ENCODE peak calls at places on chromosomes 5 and 9, in seven cellular contexts. Q is epithelial cell of proximal tubule, J is esophagus squamous epithelium, Z is prostate gland, B is body of pancreas, Y is Peyer's patch, G is cardiac muscle cell. N is an unnamed sample.

GRCh38 chr5:31197183-31197582 is 3.7 kb downstream of the CDH6 start:
- DNase-seq in Q (no peak), J (no peak), Z (no peak), B (no peak), Y (no peak), G (no peak), N (no peak)

GRCh38 chr9:95457769-95458168 is 59.0 kb downstream of the PTCH1 start:
- DNase-seq in Q (no peak), J (no peak), Z (no peak), B (no peak), Y (no peak), G (no peak), N (no peak)

GRCh38 chr9:120439147-120439546 is 140.8 kb downstream of the CDK5RAP2 start:
- DNase-seq in Q (no peak), J (no peak), Z (no peak), B (no peak), Y (no peak), G (peak), N (peak)

GRCh38 chr9:137556069-137556838 is 4.6 kb downstream of the MRPL41 start:
- DNase-seq in Q (no peak), J (no peak), Z (peak), B (no peak), Y (peak), G (no peak), N (no peak)

GRCh38 chr5:73448451-73449136 is at the start of gene FOXD1:
- DNase-seq in Q (peak), J (peak), Z (peak), B (peak), Y (peak), G (peak), N (peak)

GRCh38 chr5:81922790-81923398 is 48.9 kb upstream of the ATG10 start:
- DNase-seq in Q (no peak), J (no peak), Z (no peak), B (no peak), Y (no peak), G (peak), N (no peak)

GRCh38 chr5:177539411-177539810 is 15.0 kb downstream of the FAM193B start:
- DNase-seq in Q (no peak), J (no peak), Z (no peak), B (no peak), Y (no peak), G (no peak), N (no peak)

GRCh38 chr5:165497707-165498106 is 1992.3 kb downstream of the MAT2B start:
- DNase-seq in Q (no peak), J (no peak), Z (no peak), B (peak), Y (no peak), G (peak), N (peak)

GRCh38 chr5:24788829-24789509 is 144.2 kb upstream of the CDH10 start:
- DNase-seq in Q (no peak), J (no peak), Z (no peak), B (no peak), Y (no peak), G (no peak), N (no peak)

GRCh38 chr5:179023528-179024189 is at the start of gene ZNF879:
- DNase-seq in Q (peak), J (peak), Z (peak), B (peak), Y (peak), G (peak), N (peak)

GRCh38 chr5:115661156-115661555 is 35.3 kb upstream of the TMED7 start:
- DNase-seq in Q (no peak), J (no peak), Z (no peak), B (no peak), Y (no peak), G (no peak), N (no peak)

GRCh38 chr9:121637441-121638222 is 13.8 kb upstream of the DAB2IP start:
- DNase-seq in Q (no peak), J (no peak), Z (no peak), B (no peak), Y (no peak), G (no peak), N (no peak)

GRCh38 chr5:107808671-107809137 is 138.0 kb upstream of the EFNA5 start:
- DNase-seq in Q (no peak), J (no peak), Z (no peak), B (peak), Y (no peak), G (peak), N (peak)

GRCh38 chr5:98768160-98769005 is 5.1 kb upstream of the RGMB start:
- DNase-seq in Q (no peak), J (no peak), Z (no peak), B (peak), Y (no peak), G (peak), N (peak)

GRCh38 chr9:98720402-98720801 is 11.7 kb upstream of the GABBR2 start:
- DNase-seq in Q (no peak), J (no peak), Z (no peak), B (no peak), Y (no peak), G (no peak), N (no peak)

GRCh38 chr9:37200572-37201005 is 80.2 kb downstream of the ZCCHC7 start:
- DNase-seq in Q (no peak), J (no peak), Z (no peak), B (no peak), Y (no peak), G (no peak), N (no peak)

GRCh38 chr9:97518909-97519307 is 17.4 kb downstream of the TMOD1 start:
- DNase-seq in Q (no peak), J (no peak), Z (peak), B (peak), Y (no peak), G (no peak), N (no peak)

GRCh38 chr5:137254695-137255094 is 244.4 kb downstream of the SPOCK1 start:
- DNase-seq in Q (no peak), J (no peak), Z (peak), B (peak), Y (no peak), G (no peak), N (no peak)

GRCh38 chr5:80755634-80756033 is 100.9 kb upstream of the DHFR start:
- DNase-seq in Q (no peak), J (no peak), Z (no peak), B (no peak), Y (no peak), G (no peak), N (no peak)

GRCh38 chr5:80760178-80760577 is 105.4 kb upstream of the DHFR start:
- DNase-seq in Q (no peak), J (no peak), Z (no peak), B (no peak), Y (no peak), G (no peak), N (no peak)

GRCh38 chr5:80754900-80755299 is 100.1 kb upstream of the DHFR start:
- DNase-seq in Q (no peak), J (no peak), Z (no peak), B (no peak), Y (no peak), G (no peak), N (peak)

GRCh38 chr5:80756292-80756691 is 101.5 kb upstream of the DHFR start:
- DNase-seq in Q (no peak), J (no peak), Z (no peak), B (no peak), Y (no peak), G (no peak), N (no peak)

GRCh38 chr5:80757290-80757689 is 102.5 kb upstream of the DHFR start:
- DNase-seq in Q (no peak), J (no peak), Z (no peak), B (no peak), Y (no peak), G (no peak), N (no peak)
- H3K4me3 ChIP-seq in Q (no peak), J (no peak), Z (no peak), B (no peak), Y (no peak), G (no peak), N (no peak)

GRCh38 chr5:164326219-164326618 is 820.8 kb downstream of the MAT2B start:
- DNase-seq in Q (no peak), J (no peak), Z (no peak), B (no peak), Y (no peak), G (no peak), N (no peak)
- TF ChIP-seq CTCF in Q (peak), J (no peak), Z (peak), B (no peak), Y (no peak), G (peak), N (peak)

GRCh38 chr9:2424564-2425153 is 196.9 kb upstream of the VLDLR start:
- DNase-seq in Q (no peak), J (no peak), Z (no peak), B (no peak), Y (no peak), G (peak), N (no peak)

DNA sequence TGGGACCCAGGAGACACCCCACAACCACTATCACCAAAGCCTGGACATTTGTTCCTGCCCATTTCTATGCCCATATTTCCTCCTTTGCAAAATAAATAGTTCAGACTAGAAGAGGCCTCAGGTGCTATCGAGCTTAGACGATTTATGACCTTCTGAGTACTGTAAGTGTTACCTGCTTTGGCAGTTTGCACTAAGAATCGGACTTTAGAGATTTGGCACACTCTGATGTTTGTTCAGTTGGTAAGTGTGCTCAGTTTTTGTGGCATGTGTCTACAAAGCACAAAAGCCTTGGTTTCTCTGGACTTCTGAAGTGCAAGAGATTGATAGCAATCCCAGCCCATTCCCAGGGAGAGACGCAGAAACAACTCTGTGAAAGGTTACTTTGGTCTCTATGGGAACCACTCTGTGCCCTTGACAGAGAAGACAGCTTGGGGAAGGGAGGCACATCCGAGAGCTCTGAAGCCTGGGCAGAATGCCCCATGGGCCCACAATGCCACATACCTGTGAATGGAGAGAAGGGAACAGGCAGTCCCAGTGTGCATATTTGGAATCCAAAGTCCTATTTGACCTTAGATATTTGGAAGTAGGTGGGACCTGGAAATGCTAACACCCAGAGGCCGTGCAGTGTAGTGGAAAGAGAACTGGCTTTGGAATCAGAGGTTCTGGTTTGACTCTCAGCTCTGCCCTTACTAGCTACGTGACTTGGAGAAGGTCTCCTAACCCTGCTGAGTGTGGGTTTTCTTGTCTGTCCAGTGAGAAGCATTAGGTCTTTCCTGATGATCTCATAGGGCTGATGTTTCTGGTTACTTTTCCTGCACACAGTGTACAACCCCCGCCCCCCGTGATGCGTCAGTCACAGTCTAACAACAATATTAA is 194.3 kb upstream of the VLDLR start:
- DNase-seq in Q (no peak), J (no peak), Z (no peak), B (peak), Y (no peak), G (no peak), N (no peak)
- H3K4me3 ChIP-seq in Q (no peak), J (no peak), Z (no peak), B (no peak), Y (no peak), G (no peak), N (no peak)

DNA sequence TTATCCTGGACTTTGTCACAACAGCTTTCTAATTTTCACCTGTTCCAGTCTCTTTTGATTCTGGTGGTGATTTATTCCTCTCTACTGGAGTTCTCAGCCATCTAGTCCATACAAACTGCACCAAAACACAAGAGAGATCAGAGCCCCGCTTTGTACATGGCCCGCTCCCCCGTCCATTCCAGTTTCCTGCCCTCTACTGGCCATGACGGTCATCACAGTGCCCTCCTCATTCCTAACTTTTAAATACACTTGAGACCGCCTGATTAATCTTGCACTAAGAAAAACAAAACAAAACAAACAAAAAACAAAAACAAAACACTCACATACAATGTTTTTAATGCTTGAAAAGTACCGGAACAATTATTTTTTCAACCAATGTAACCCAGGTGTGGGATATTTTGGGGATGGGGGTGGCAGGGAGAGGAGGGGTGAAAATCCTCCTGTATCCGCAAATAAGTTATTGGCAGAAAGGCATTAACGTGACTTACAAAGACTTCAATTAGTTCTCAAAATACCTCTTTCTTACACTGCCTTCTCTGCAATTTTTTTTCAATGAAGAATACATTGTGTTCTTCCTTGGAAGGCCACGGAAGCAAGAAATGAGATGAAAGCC is 84.8 kb upstream of the PAM start:
- DNase-seq in Q (no peak), J (no peak), Z (no peak), B (peak), Y (no peak), G (peak), N (peak)
- TF ChIP-seq CTCF in Q (peak), J (peak), Z (no peak), B (peak), Y (no peak), G (peak), N (peak)

DNA sequence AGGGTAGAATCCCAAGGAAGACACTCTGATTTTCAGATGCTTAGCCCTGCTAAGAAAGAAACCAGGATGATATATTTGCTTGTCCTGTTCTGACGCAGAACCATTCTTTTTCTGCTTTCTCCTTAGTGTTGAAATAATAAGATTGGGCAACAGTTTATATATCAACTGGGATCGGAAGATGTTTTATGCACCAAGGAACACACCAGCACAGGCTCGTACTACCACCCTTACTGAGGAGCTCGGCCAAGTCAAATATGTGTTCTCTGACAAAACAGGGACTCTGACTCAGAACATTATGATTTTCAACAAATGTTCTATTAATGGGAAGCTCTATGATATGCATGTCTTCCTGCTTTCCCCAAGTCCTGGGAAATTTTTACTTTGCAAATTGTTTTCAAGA is 19.0 kb upstream of the RUSC2 start:
- DNase-seq in Q (no peak), J (no peak), Z (peak), B (no peak), Y (no peak), G (no peak), N (no peak)
- H3K4me3 ChIP-seq in Q (no peak), J (no peak), Z (no peak), B (no peak), Y (no peak), G (no peak), N (no peak)